ENCODE peak calls at places on chromosomes 7 and 10, in ten cellular contexts. N, E, W, T, U, Y, F, P, H and R are unnamed samples.

GRCh38 chr10:44984671-44985101 is 6.1 kb upstream of the DEPP1 start:
- DNase-seq in U (no peak), E (no peak), F (no peak), N (no peak), H (no peak), T (no peak), W (no peak), P (no peak), Y (no peak), R (no peak)

GRCh38 chr10:11691319-11691755 is 50.8 kb upstream of the ECHDC3 start:
- DNase-seq in P (no peak), W (no peak), N (no peak), U (no peak), T (no peak), H (no peak), Y (no peak), F (no peak), E (no peak), R (no peak)

GRCh38 chr10:8159628-8160165 is 105.2 kb downstream of the GATA3 start:
- DNase-seq in T (no peak), H (no peak), U (no peak), Y (no peak), E (no peak), N (no peak), W (no peak), P (no peak), F (no peak), R (no peak)

GRCh38 chr7:133978502-133979295 is 148.4 kb upstream of the LRGUK start:
- DNase-seq in F (no peak), W (no peak), H (no peak), P (no peak), Y (no peak), U (no peak), N (no peak), T (no peak), E (no peak), R (no peak)

GRCh38 chr10:130719447-130719752 is 583.2 kb downstream of the GLRX3 start:
- DNase-seq in T (no peak), W (no peak), F (no peak), H (no peak), P (no peak), Y (no peak), U (no peak), N (no peak), E (no peak), R (no peak)

GRCh38 chr10:86130737-86131475 is 235.7 kb downstream of the GRID1 start:
- DNase-seq in N (no peak), T (no peak), P (no peak), Y (no peak), E (no peak), W (no peak), U (no peak), F (no peak), H (no peak), R (no peak)

GRCh38 chr10:26755443-26755903 is 58.0 kb downstream of the PDSS1 start:
- DNase-seq in U (peak), P (no peak), T (no peak), E (no peak), Y (peak), N (no peak), H (peak), F (no peak), W (no peak), R (no peak)

GRCh38 chr10:103854265-103854686 is 1.1 kb downstream of the SH3PXD2A start:
- DNase-seq in H (no peak), Y (no peak), F (no peak), P (no peak), T (no peak), W (peak), N (no peak), E (no peak), U (no peak), R (no peak)

GRCh38 chr7:51066405-51066882 is 250.2 kb downstream of the COBL start:
- DNase-seq in N (no peak), F (no peak), P (no peak), Y (no peak), U (no peak), H (no peak), E (no peak), T (no peak), W (no peak), R (no peak)

GRCh38 chr7:152709307-152710133 is 33.6 kb upstream of the XRCC2 start:
- DNase-seq in Y (no peak), F (no peak), T (no peak), P (no peak), H (no peak), U (peak), E (no peak), N (no peak), W (no peak), R (no peak)

GRCh38 chr10:97828721-97829120 is 20.9 kb upstream of the GOLGA7B start:
- DNase-seq in F (no peak), P (no peak), T (no peak), U (no peak), W (no peak), E (no peak), H (no peak), N (no peak), Y (no peak), R (no peak)

GRCh38 chr7:118492466-118492865 is 268.0 kb downstream of the ANKRD7 start:
- DNase-seq in E (no peak), N (no peak), P (no peak), U (no peak), F (no peak), Y (no peak), H (no peak), T (no peak), W (no peak), R (no peak)

GRCh38 chr7:5699951-5700384 is 81.5 kb downstream of the RNF216 start:
- DNase-seq in Y (peak), N (no peak), W (no peak), F (no peak), U (peak), P (no peak), E (no peak), T (no peak), H (no peak), R (no peak)

GRCh38 chr10:51656467-51656866 is 42.9 kb downstream of the CSTF2T start:
- DNase-seq in Y (no peak), H (no peak), U (no peak), T (no peak), F (no peak), N (no peak), E (no peak), W (no peak), P (no peak), R (no peak)

GRCh38 chr7:36387437-36388345 is 2.0 kb upstream of the ANLN start:
- DNase-seq in Y (no peak), N (no peak), F (no peak), P (no peak), T (no peak), E (no peak), H (no peak), U (no peak), W (no peak), R (no peak)

GRCh38 chr10:77151395-77151794 is 486.2 kb downstream of the KCNMA1 start:
- DNase-seq in N (no peak), H (no peak), U (no peak), T (no peak), W (no peak), F (no peak), E (no peak), P (no peak), Y (no peak), R (no peak)
- TF ChIP-seq CTCF in N (no peak), H (no peak), U (no peak), T (no peak), W (no peak), F (no peak), E (no peak), P (no peak), Y (no peak), R (no peak)

GRCh38 chr10:43255644-43256431 is 11.0 kb downstream of the RASGEF1A start:
- DNase-seq in W (no peak), P (no peak), H (peak), N (no peak), Y (no peak), F (no peak), T (no peak), E (no peak), U (no peak), R (no peak)
- TF ChIP-seq CTCF in W (peak), P (peak), H (peak), N (peak), Y (peak), F (no peak), T (peak), E (peak), U (peak), R (no peak)

GRCh38 chr10:96317067-96317833 is 13.0 kb downstream of the DNTT start:
- DNase-seq in U (no peak), N (no peak), T (no peak), W (no peak), Y (no peak), P (no peak), E (no peak), H (no peak), F (no peak), R (no peak)
- TF ChIP-seq CTCF in U (no peak), N (no peak), T (no peak), W (no peak), Y (no peak), P (no peak), E (no peak), H (no peak), F (no peak), R (no peak)

GRCh38 chr10:3467052-3467906 is 294.7 kb upstream of the PITRM1 start:
- DNase-seq in F (peak), Y (peak), P (peak), N (peak), E (peak), W (no peak), T (peak), H (peak), U (peak), R (no peak)
- TF ChIP-seq CTCF in F (peak), Y (peak), P (peak), N (peak), E (no peak), W (no peak), T (peak), H (peak), U (peak), R (no peak)

DNA sequence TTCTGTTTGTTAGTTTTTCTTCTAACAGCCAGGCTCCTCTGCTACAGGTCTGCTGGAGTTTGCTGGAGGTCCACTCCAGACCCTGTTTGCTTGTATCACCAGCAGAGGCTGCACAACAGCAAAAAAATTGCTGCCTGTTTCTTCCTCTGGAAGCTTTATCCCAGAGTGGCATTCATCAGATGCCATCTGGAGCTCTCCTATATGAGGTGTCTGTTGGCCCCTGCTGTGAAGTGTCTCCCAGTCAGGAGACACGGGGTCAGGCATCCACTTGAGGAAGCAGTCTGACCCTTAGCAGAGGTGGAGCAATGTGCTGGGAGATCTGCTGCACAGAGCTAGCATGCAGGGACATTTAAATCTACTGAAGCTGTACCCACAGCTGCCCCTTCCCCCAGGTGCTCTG is 26.7 kb upstream of the CROT start:
- DNase-seq in U (no peak), E (no peak), T (no peak), F (no peak), Y (no peak), N (no peak), P (no peak), H (no peak), W (no peak), R (no peak)
- TF ChIP-seq CTCF in U (no peak), E (peak), T (peak), F (no peak), Y (no peak), N (no peak), P (no peak), H (no peak), W (no peak), R (no peak)

GRCh38 chr10:131815366-131816156 is 85.2 kb upstream of the PPP2R2D start:
- DNase-seq in U (no peak), W (no peak), E (no peak), N (no peak), H (no peak), T (no peak), F (no peak), P (no peak), Y (no peak), R (no peak)
- TF ChIP-seq CTCF in U (no peak), W (no peak), E (no peak), N (no peak), H (no peak), T (no peak), F (no peak), P (no peak), Y (no peak), R (no peak)